ENCODE peak calls at places on chromosomes 1 and 21, in five cellular contexts. One of them, this sample, is unnamed.
A peak's percentile ranks its signal among the peaks of the same experiment; 100 is the strongest.

GRCh38 chr21:41658321-41658720 is 108.5 kb downstream of the RIPK4 start:
- DNase-seq in HCT116: no peak
- DNase-seq in H1: no peak
- DNase-seq in K562: no peak
- DNase-seq in GM12878: no peak
- DNase-seq in this sample: no peak

GRCh38 chr1:24484208-24484607 is 18.4 kb upstream of the RCAN3 start:
- DNase-seq in HCT116: no peak
- DNase-seq in H1: no peak
- DNase-seq in K562: no peak
- DNase-seq in GM12878: no peak
- DNase-seq in this sample: no peak

GRCh38 chr1:43427524-43427923 is 26.2 kb downstream of the HYI start:
- DNase-seq in H1: no peak
- DNase-seq in K562: no peak
- DNase-seq in HCT116: no peak
- DNase-seq in GM12878: no peak
- DNase-seq in this sample: no peak

GRCh38 chr1:18886003-18886335 is 16.4 kb downstream of the ALDH4A1 start:
- DNase-seq in K562: no peak
- DNase-seq in GM12878: no peak
- DNase-seq in HCT116: no peak
- DNase-seq in H1: no peak
- DNase-seq in this sample: no peak

GRCh38 chr1:93129507-93130099 is 50.5 kb downstream of the MTF2 start:
- DNase-seq in HCT116: no peak
- DNase-seq in K562: no peak
- DNase-seq in H1: no peak
- DNase-seq in GM12878: no peak
- DNase-seq in this sample: peak; percentile 37

GRCh38 chr1:25643962-25644361 is 27.4 kb downstream of the MAN1C1 start:
- DNase-seq in HCT116: no peak
- DNase-seq in GM12878: no peak
- DNase-seq in K562: no peak
- DNase-seq in H1: no peak
- DNase-seq in this sample: no peak

GRCh38 chr1:188584119-188584518 is 1755.4 kb downstream of the PLA2G4A start:
- DNase-seq in H1: no peak
- DNase-seq in HCT116: no peak
- DNase-seq in GM12878: no peak
- DNase-seq in K562: no peak
- DNase-seq in this sample: no peak

GRCh38 chr1:245263701-245264100 is 108.9 kb downstream of the KIF26B start:
- DNase-seq in HCT116: no peak
- DNase-seq in H1: no peak
- DNase-seq in GM12878: no peak
- DNase-seq in K562: no peak
- DNase-seq in this sample: no peak

GRCh38 chr1:206559661-206559995 is 52.3 kb downstream of the RASSF5 start:
- DNase-seq in H1: no peak
- DNase-seq in K562: peak; percentile 67
- DNase-seq in GM12878: no peak
- DNase-seq in HCT116: no peak
- DNase-seq in this sample: no peak

GRCh38 chr1:14367444-14367843 is 231.0 kb upstream of the KAZN start:
- DNase-seq in HCT116: no peak
- DNase-seq in H1: no peak
- DNase-seq in GM12878: no peak
- DNase-seq in K562: no peak
- DNase-seq in this sample: no peak

GRCh38 chr1:182649041-182649440 is 35.3 kb downstream of the RGS8 start:
- DNase-seq in K562: no peak
- DNase-seq in H1: no peak
- DNase-seq in GM12878: no peak
- DNase-seq in HCT116: no peak
- DNase-seq in this sample: no peak

GRCh38 chr1:95582191-95582590 is 348.2 kb downstream of the RWDD3 start:
- DNase-seq in GM12878: no peak
- DNase-seq in H1: no peak
- DNase-seq in HCT116: no peak
- DNase-seq in K562: no peak
- DNase-seq in this sample: no peak

GRCh38 chr1:229230893-229231753 is 39.8 kb upstream of the RAB4A start:
- DNase-seq in K562: no peak
- DNase-seq in H1: no peak
- DNase-seq in GM12878: no peak
- DNase-seq in HCT116: peak; percentile 69
- DNase-seq in this sample: no peak

GRCh38 chr1:113991467-113991997 is 12.3 kb downstream of the OLFML3 start:
- DNase-seq in GM12878: peak; percentile 31
- DNase-seq in K562: no peak
- DNase-seq in H1: no peak
- DNase-seq in HCT116: no peak
- DNase-seq in this sample: no peak

GRCh38 chr21:41812679-41813078 is 45.8 kb upstream of the RIPK4 start:
- DNase-seq in GM12878: no peak
- DNase-seq in H1: no peak
- DNase-seq in HCT116: no peak
- DNase-seq in K562: no peak
- DNase-seq in this sample: no peak

GRCh38 chr1:118947790-118948189 is 40.4 kb downstream of the TBX15 start:
- DNase-seq in K562: no peak
- DNase-seq in GM12878: no peak
- DNase-seq in H1: no peak
- DNase-seq in HCT116: no peak
- DNase-seq in this sample: no peak

GRCh38 chr1:65959896-65960295 is 167.2 kb downstream of the PDE4B start:
- DNase-seq in GM12878: no peak
- DNase-seq in H1: no peak
- DNase-seq in K562: no peak
- DNase-seq in HCT116: no peak
- DNase-seq in this sample: no peak

GRCh38 chr1:244436336-244437102 is 15.2 kb downstream of the ADSS2 start:
- DNase-seq in K562: no peak
- DNase-seq in H1: no peak
- DNase-seq in GM12878: no peak
- DNase-seq in HCT116: no peak
- DNase-seq in this sample: no peak

GRCh38 chr1:156889802-156890585 is 3.5 kb upstream of the PEAR1 start:
- DNase-seq in HCT116: peak; percentile 81
- DNase-seq in GM12878: no peak
- DNase-seq in K562: peak; percentile 79
- DNase-seq in H1: peak; percentile 65
- DNase-seq in this sample: peak; percentile 53

GRCh38 chr1:191993549-191993948 is 164.7 kb upstream of the RGS18 start:
- DNase-seq in GM12878: no peak
- DNase-seq in K562: no peak
- DNase-seq in HCT116: peak; percentile 12
- DNase-seq in H1: no peak
- DNase-seq in this sample: peak; percentile 2

GRCh38 chr1:161207173-161207572 is 5.0 kb downstream of the NDUFS2 start:
- DNase-seq in HCT116: no peak
- DNase-seq in GM12878: no peak
- DNase-seq in K562: no peak
- DNase-seq in H1: no peak
- DNase-seq in this sample: no peak

DNA sequence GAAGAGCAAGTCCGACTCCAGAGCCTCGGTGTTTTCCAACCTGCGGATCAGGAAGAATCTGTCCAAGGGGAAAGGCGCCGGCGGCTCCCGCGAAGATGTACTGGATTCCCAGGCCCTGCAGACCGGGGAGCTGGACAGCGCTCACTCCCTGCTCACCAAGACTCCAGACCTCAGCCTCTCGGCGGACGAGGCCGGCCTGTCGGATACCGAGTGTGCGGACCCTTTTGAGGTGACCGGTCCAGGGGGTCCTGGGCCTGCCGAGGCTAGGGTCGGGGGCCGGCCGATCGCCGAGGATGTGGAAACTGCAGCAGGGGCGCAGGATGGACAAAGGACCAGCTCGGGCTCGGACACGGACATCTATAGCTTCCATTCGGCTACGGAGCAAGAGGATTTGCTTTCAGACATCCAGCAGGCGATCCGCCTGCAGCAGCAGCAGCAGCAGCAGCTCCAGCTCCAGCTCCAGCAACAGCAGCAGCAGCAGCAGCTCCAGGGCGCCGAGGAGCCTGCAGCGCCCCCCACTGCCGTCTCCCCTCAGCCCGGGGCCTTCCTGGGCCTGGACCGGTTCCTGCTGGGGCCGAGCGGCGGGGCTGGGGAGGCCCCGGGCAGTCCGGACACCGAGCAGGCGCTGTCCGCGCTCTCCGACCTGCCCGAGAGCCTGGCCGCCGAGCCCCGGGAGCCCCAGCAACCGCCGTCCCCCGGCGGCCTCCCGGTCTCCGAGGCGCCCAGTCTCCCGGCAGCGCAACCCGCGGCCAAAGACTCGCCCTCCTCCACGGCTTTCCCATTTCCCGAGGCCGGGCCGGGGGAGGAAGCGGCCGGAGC is 827 bp downstream of the FMN2 start:
- DNase-seq in HCT116: no peak
- DNase-seq in GM12878: no peak
- DNase-seq in K562: no peak
- DNase-seq in H1: no peak
- DNase-seq in this sample: no peak
- TF ChIP-seq SRF in HCT116: no peak
- TF ChIP-seq SRF in GM12878: no peak
- TF ChIP-seq SRF in K562: no peak
- TF ChIP-seq SRF in H1: no peak
- TF ChIP-seq SRF in this sample: no peak

DNA sequence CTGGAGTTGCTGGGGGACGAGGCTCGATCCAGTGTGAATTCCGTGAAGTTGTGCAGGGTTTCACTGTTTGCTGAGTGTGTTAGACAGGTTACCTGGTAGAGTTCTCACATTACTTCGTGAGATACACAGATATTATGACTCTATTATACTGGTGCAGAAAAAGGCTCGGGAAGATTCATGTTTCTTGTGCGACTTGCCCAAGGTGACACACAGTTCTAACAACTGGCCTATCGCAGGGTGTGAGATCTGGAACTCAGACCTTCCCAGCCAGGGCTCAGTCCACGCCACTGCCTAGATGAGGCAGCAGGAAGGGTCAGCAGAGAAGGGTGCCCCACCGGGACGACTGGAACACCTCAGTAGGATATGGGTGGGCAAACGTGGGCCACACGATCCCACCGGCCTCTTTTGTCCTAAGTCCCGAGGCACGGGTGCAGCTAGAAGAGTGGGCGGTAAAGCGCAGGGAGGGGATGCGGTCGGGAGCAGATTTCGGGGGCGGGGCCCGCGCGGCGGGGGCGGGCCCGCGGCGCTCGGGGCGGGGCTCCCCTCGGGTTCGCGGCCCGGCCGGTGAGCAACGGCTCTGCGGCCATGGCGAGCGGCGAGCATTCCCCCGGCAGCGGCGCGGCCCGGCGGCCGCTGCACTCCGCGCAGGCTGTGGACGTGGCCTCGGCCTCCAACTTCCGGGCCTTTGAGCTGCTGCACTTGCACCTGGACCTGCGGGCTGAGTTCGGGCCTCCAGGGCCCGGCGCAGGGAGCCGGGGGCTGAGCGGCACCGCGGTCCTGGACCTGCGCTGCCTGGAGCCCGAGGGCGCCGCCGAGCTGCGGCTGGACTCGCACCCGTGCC is at the start of gene RNPEP:
- DNase-seq in K562: peak; percentile 93
- DNase-seq in HCT116: no peak
- DNase-seq in GM12878: no peak
- DNase-seq in H1: no peak
- DNase-seq in this sample: peak; percentile 18
- TF ChIP-seq SRF in K562: no peak
- TF ChIP-seq SRF in HCT116: no peak
- TF ChIP-seq SRF in GM12878: no peak
- TF ChIP-seq SRF in H1: no peak
- TF ChIP-seq SRF in this sample: no peak

GRCh38 chr1:21035794-21036193 is 140.9 kb downstream of the EIF4G3 start:
- DNase-seq in K562: no peak
- DNase-seq in HCT116: no peak
- DNase-seq in GM12878: no peak
- DNase-seq in H1: no peak
- DNase-seq in this sample: no peak

GRCh38 chr1:21030201-21030600 is 146.5 kb downstream of the EIF4G3 start:
- DNase-seq in HCT116: no peak
- DNase-seq in GM12878: no peak
- DNase-seq in K562: no peak
- DNase-seq in H1: no peak
- DNase-seq in this sample: no peak

DNA sequence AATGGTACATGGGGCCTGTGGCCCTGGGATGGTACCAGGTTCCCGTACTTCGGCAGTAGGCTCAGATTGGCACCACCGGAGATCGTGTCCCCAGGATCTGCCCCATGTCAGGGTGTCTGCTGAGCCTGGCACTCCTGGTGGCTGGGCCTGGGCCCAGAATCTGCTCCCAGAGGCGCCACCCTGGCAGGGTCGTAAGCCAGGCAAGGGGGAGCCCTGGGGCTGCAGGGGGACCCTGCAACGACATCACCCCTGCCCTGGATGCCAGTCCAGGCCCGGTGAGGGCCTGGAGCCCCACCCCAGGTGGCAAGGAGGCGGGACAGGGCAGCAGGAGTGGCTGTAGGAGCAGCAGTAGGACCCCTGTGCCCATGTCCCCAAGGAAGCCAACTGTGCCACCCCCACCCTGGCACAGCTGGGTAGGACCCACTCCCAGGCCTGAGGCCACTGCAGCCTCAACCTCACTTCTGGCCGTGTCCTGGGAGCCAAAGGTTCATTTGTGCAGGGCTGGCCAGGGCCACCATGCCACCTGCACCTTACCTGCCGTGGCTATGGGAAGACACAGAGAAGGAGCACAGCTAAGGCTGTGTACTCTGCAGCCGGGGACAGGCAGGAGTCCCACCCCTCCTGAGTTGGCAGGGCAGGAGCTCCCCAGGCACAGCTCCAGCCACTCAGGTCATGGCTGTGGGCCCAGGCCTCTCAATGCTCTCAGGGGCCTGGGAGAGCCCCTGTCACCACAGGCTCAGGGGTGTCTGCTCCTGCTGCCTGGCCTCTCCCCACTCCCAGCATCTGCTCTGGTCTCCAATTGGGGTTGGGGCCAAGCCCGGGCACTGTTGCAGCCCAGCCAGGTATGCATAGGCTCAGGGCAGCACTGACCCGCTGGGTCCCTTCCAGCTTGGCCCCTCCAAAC is 141.7 kb downstream of the EIF4G3 start:
- DNase-seq in H1: no peak
- DNase-seq in GM12878: no peak
- DNase-seq in K562: no peak
- DNase-seq in HCT116: no peak
- DNase-seq in this sample: no peak
- TF ChIP-seq SRF in H1: no peak
- TF ChIP-seq SRF in GM12878: no peak
- TF ChIP-seq SRF in K562: no peak
- TF ChIP-seq SRF in HCT116: no peak
- TF ChIP-seq SRF in this sample: no peak

DNA sequence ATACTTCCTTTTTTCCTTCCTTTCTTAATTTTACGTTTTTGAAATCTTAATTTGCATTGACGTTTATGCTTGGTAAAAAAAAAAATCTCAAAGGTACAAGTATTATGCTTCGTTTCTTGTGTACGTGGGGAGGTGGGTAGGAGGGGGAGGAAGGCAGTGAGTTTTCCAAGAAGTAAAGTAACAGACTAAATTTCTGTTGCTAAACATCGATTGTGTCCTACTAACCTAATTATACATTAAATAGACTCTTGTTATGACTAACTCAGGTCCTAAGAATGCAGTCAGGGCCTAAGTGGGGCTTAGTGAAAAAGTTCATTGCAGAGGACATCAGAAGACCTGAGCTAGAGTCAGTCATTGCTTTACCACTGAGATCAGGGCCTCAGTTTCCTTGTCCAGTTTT is 17.5 kb downstream of the NEK7 start:
- DNase-seq in K562: no peak
- DNase-seq in H1: no peak
- DNase-seq in GM12878: no peak
- DNase-seq in HCT116: no peak
- DNase-seq in this sample: no peak
- TF ChIP-seq SRF in K562: no peak
- TF ChIP-seq SRF in H1: no peak
- TF ChIP-seq SRF in GM12878: no peak
- TF ChIP-seq SRF in HCT116: no peak
- TF ChIP-seq SRF in this sample: no peak